ENCODE peak calls at places on chromosomes 12 and 14, in ten cellular contexts. One of them, this sample, is unnamed.

GRCh38 chr12:100404769-100405407 is 48.0 kb downstream of the SLC17A8 start:
- DNase-seq in HFF-Myc: peak; percentile 41
- DNase-seq in GM23338: peak; percentile 95
- DNase-seq in astrocyte of the spinal cord: peak; percentile 27
- DNase-seq in CD8-positive, alpha-beta T cell: peak; percentile 7
- DNase-seq in tibial nerve: no peak
- DNase-seq in cardiac fibroblast: peak; percentile 56
- DNase-seq in kidney: no peak
- DNase-seq in A549: peak; percentile 58
- DNase-seq in endodermal cell: peak; percentile 96
- DNase-seq in this sample: no peak

GRCh38 chr14:56282179-56282578 is 164.0 kb downstream of the PELI2 start:
- DNase-seq in HFF-Myc: no peak
- DNase-seq in GM23338: no peak
- DNase-seq in astrocyte of the spinal cord: no peak
- DNase-seq in CD8-positive, alpha-beta T cell: no peak
- DNase-seq in tibial nerve: no peak
- DNase-seq in cardiac fibroblast: no peak
- DNase-seq in kidney: no peak
- DNase-seq in A549: no peak
- DNase-seq in endodermal cell: no peak
- DNase-seq in this sample: no peak

GRCh38 chr14:105412768-105413541 is 6.7 kb upstream of the MTA1 start:
- DNase-seq in HFF-Myc: no peak
- DNase-seq in GM23338: no peak
- DNase-seq in astrocyte of the spinal cord: no peak
- DNase-seq in CD8-positive, alpha-beta T cell: no peak
- DNase-seq in tibial nerve: no peak
- DNase-seq in cardiac fibroblast: no peak
- DNase-seq in kidney: no peak
- DNase-seq in A549: no peak
- DNase-seq in endodermal cell: peak; percentile 45
- DNase-seq in this sample: no peak

GRCh38 chr12:88993655-88994054 is 358.6 kb downstream of the DUSP6 start:
- DNase-seq in HFF-Myc: peak; percentile 48
- DNase-seq in GM23338: peak; percentile 65
- DNase-seq in astrocyte of the spinal cord: peak; percentile 78
- DNase-seq in CD8-positive, alpha-beta T cell: no peak
- DNase-seq in tibial nerve: no peak
- DNase-seq in cardiac fibroblast: peak; percentile 85
- DNase-seq in kidney: no peak
- DNase-seq in A549: peak; percentile 69
- DNase-seq in endodermal cell: no peak
- DNase-seq in this sample: peak; percentile 59

GRCh38 chr12:47870175-47870781 is 34.5 kb downstream of the VDR start:
- DNase-seq in HFF-Myc: no peak
- DNase-seq in GM23338: peak; percentile 75
- DNase-seq in astrocyte of the spinal cord: no peak
- DNase-seq in CD8-positive, alpha-beta T cell: no peak
- DNase-seq in tibial nerve: peak; percentile 60
- DNase-seq in cardiac fibroblast: peak; percentile 42
- DNase-seq in kidney: no peak
- DNase-seq in A549: peak; percentile 34
- DNase-seq in endodermal cell: peak; percentile 91
- DNase-seq in this sample: peak; percentile 46

GRCh38 chr12:12983420-12984035 is 16.5 kb downstream of the HEBP1 start:
- DNase-seq in HFF-Myc: peak; percentile 44
- DNase-seq in GM23338: peak; percentile 55
- DNase-seq in astrocyte of the spinal cord: peak; percentile 62
- DNase-seq in CD8-positive, alpha-beta T cell: no peak
- DNase-seq in tibial nerve: peak; percentile 82
- DNase-seq in cardiac fibroblast: peak; percentile 78
- DNase-seq in kidney: no peak
- DNase-seq in A549: peak; percentile 73
- DNase-seq in endodermal cell: no peak
- DNase-seq in this sample: peak; percentile 66

GRCh38 chr12:49777800-49778748 is 36.7 kb downstream of the TMBIM6 start:
- DNase-seq in HFF-Myc: no peak
- DNase-seq in GM23338: peak; percentile 90
- DNase-seq in astrocyte of the spinal cord: peak; percentile 18
- DNase-seq in CD8-positive, alpha-beta T cell: peak; percentile 80
- DNase-seq in tibial nerve: no peak
- DNase-seq in cardiac fibroblast: peak; percentile 41
- DNase-seq in kidney: peak; percentile 85
- DNase-seq in A549: peak; percentile 51
- DNase-seq in endodermal cell: peak; percentile 98
- DNase-seq in this sample: no peak

GRCh38 chr14:30885840-30886740 is 11.7 kb downstream of the COCH start:
- DNase-seq in HFF-Myc: no peak
- DNase-seq in GM23338: no peak
- DNase-seq in astrocyte of the spinal cord: no peak
- DNase-seq in CD8-positive, alpha-beta T cell: no peak
- DNase-seq in tibial nerve: no peak
- DNase-seq in cardiac fibroblast: no peak
- DNase-seq in kidney: no peak
- DNase-seq in A549: no peak
- DNase-seq in endodermal cell: no peak
- DNase-seq in this sample: no peak

GRCh38 chr12:7322599-7322998 is 18.7 kb downstream of the ACSM4 start:
- DNase-seq in HFF-Myc: no peak
- DNase-seq in GM23338: no peak
- DNase-seq in astrocyte of the spinal cord: no peak
- DNase-seq in CD8-positive, alpha-beta T cell: no peak
- DNase-seq in tibial nerve: no peak
- DNase-seq in cardiac fibroblast: no peak
- DNase-seq in kidney: no peak
- DNase-seq in A549: no peak
- DNase-seq in endodermal cell: no peak
- DNase-seq in this sample: no peak

GRCh38 chr12:7324176-7324575 is 20.3 kb downstream of the ACSM4 start:
- DNase-seq in HFF-Myc: no peak
- DNase-seq in GM23338: no peak
- DNase-seq in astrocyte of the spinal cord: no peak
- DNase-seq in CD8-positive, alpha-beta T cell: no peak
- DNase-seq in tibial nerve: no peak
- DNase-seq in cardiac fibroblast: no peak
- DNase-seq in kidney: no peak
- DNase-seq in A549: no peak
- DNase-seq in endodermal cell: no peak
- DNase-seq in this sample: no peak

GRCh38 chr12:7327913-7328312 is 24.0 kb downstream of the ACSM4 start:
- DNase-seq in HFF-Myc: no peak
- DNase-seq in GM23338: no peak
- DNase-seq in astrocyte of the spinal cord: no peak
- DNase-seq in CD8-positive, alpha-beta T cell: no peak
- DNase-seq in tibial nerve: no peak
- DNase-seq in cardiac fibroblast: no peak
- DNase-seq in kidney: no peak
- DNase-seq in A549: peak; percentile 7
- DNase-seq in endodermal cell: no peak
- DNase-seq in this sample: no peak
- TF ChIP-seq CTCF in HFF-Myc: no peak
- TF ChIP-seq CTCF in GM23338: no peak
- TF ChIP-seq CTCF in astrocyte of the spinal cord: no peak
- TF ChIP-seq CTCF in CD8-positive, alpha-beta T cell: no peak
- TF ChIP-seq CTCF in tibial nerve: no peak
- TF ChIP-seq CTCF in cardiac fibroblast: no peak
- TF ChIP-seq CTCF in kidney: no peak
- TF ChIP-seq CTCF in A549: no peak
- TF ChIP-seq CTCF in endodermal cell: no peak
- TF ChIP-seq CTCF in this sample: peak; percentile 28

GRCh38 chr14:90534838-90535555 is 138.2 kb downstream of the CALM1 start:
- DNase-seq in HFF-Myc: no peak
- DNase-seq in GM23338: no peak
- DNase-seq in astrocyte of the spinal cord: no peak
- DNase-seq in CD8-positive, alpha-beta T cell: no peak
- DNase-seq in tibial nerve: no peak
- DNase-seq in cardiac fibroblast: no peak
- DNase-seq in kidney: peak; percentile 59
- DNase-seq in A549: no peak
- DNase-seq in endodermal cell: no peak
- DNase-seq in this sample: no peak

GRCh38 chr14:90536511-90537191 is 139.8 kb downstream of the CALM1 start:
- DNase-seq in HFF-Myc: no peak
- DNase-seq in GM23338: no peak
- DNase-seq in astrocyte of the spinal cord: no peak
- DNase-seq in CD8-positive, alpha-beta T cell: no peak
- DNase-seq in tibial nerve: no peak
- DNase-seq in cardiac fibroblast: no peak
- DNase-seq in kidney: peak; percentile 80
- DNase-seq in A549: no peak
- DNase-seq in endodermal cell: no peak
- DNase-seq in this sample: no peak

GRCh38 chr14:90536092-90536491 is 139.3 kb downstream of the CALM1 start:
- DNase-seq in HFF-Myc: no peak
- DNase-seq in GM23338: no peak
- DNase-seq in astrocyte of the spinal cord: no peak
- DNase-seq in CD8-positive, alpha-beta T cell: no peak
- DNase-seq in tibial nerve: no peak
- DNase-seq in cardiac fibroblast: no peak
- DNase-seq in kidney: peak; percentile 82
- DNase-seq in A549: no peak
- DNase-seq in endodermal cell: no peak
- DNase-seq in this sample: no peak

GRCh38 chr14:90534091-90534837 is 137.4 kb downstream of the CALM1 start:
- DNase-seq in HFF-Myc: no peak
- DNase-seq in GM23338: no peak
- DNase-seq in astrocyte of the spinal cord: peak; percentile 28
- DNase-seq in CD8-positive, alpha-beta T cell: no peak
- DNase-seq in tibial nerve: no peak
- DNase-seq in cardiac fibroblast: peak; percentile 32
- DNase-seq in kidney: peak; percentile 69
- DNase-seq in A549: no peak
- DNase-seq in endodermal cell: no peak
- DNase-seq in this sample: no peak

GRCh38 chr14:90535556-90535930 is 138.7 kb downstream of the CALM1 start:
- DNase-seq in HFF-Myc: no peak
- DNase-seq in GM23338: no peak
- DNase-seq in astrocyte of the spinal cord: no peak
- DNase-seq in CD8-positive, alpha-beta T cell: no peak
- DNase-seq in tibial nerve: no peak
- DNase-seq in cardiac fibroblast: no peak
- DNase-seq in kidney: no peak
- DNase-seq in A549: no peak
- DNase-seq in endodermal cell: no peak
- DNase-seq in this sample: no peak
- TF ChIP-seq CTCF in HFF-Myc: no peak
- TF ChIP-seq CTCF in GM23338: no peak
- TF ChIP-seq CTCF in astrocyte of the spinal cord: no peak
- TF ChIP-seq CTCF in CD8-positive, alpha-beta T cell: no peak
- TF ChIP-seq CTCF in tibial nerve: no peak
- TF ChIP-seq CTCF in cardiac fibroblast: no peak
- TF ChIP-seq CTCF in kidney: no peak
- TF ChIP-seq CTCF in A549: no peak
- TF ChIP-seq CTCF in endodermal cell: no peak
- TF ChIP-seq CTCF in this sample: no peak

DNA sequence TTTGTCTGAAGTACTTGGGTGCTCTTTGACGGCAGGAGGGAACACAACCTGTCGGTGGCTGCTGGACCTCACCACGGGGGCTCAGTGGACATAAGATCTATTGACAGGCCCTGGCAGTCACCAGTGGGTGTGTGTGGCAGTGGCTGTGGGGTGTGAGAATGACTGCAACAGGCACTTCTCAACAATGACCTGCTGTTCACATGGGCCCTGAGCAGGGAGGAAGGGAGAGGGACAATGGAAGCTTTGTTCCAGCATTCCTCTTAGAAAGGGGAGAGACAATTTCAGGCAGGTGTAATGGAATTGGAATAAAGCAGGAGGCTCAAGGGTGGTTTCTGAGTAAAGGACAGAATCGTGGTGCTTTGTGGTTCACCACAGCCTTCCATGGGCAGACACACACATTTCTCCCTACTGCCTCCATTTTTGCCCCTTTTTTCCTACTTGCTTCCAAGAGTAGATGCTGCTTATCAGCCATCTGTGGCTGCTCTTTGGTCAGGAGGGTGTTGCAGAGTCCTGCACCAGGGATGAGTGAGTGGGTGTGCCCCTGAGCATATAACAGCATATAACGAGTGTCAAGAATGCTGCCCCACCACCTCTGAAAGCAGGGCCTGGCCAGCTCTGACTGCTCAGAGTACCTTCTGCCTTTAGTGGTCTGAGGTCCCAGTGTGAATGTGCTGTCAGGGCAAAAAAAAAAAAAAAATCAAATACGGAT is 267.7 kb downstream of the RASSF9 start:
- DNase-seq in HFF-Myc: no peak
- DNase-seq in GM23338: no peak
- DNase-seq in astrocyte of the spinal cord: no peak
- DNase-seq in CD8-positive, alpha-beta T cell: no peak
- DNase-seq in tibial nerve: no peak
- DNase-seq in cardiac fibroblast: no peak
- DNase-seq in kidney: peak; percentile 42
- DNase-seq in A549: no peak
- DNase-seq in endodermal cell: no peak
- DNase-seq in this sample: no peak
- TF ChIP-seq CTCF in HFF-Myc: no peak
- TF ChIP-seq CTCF in GM23338: no peak
- TF ChIP-seq CTCF in astrocyte of the spinal cord: no peak
- TF ChIP-seq CTCF in CD8-positive, alpha-beta T cell: no peak
- TF ChIP-seq CTCF in tibial nerve: no peak
- TF ChIP-seq CTCF in cardiac fibroblast: no peak
- TF ChIP-seq CTCF in kidney: no peak
- TF ChIP-seq CTCF in A549: no peak
- TF ChIP-seq CTCF in endodermal cell: no peak
- TF ChIP-seq CTCF in this sample: no peak

GRCh38 chr14:102055181-102055901 is 31.5 kb downstream of the HSP90AA1 start:
- DNase-seq in HFF-Myc: no peak
- DNase-seq in GM23338: peak; percentile 71
- DNase-seq in astrocyte of the spinal cord: peak; percentile 77
- DNase-seq in CD8-positive, alpha-beta T cell: no peak
- DNase-seq in tibial nerve: no peak
- DNase-seq in cardiac fibroblast: peak; percentile 50
- DNase-seq in kidney: peak; percentile 74
- DNase-seq in A549: no peak
- DNase-seq in endodermal cell: peak; percentile 86
- DNase-seq in this sample: peak; percentile 59

GRCh38 chr14:102058931-102059330 is 27.9 kb downstream of the HSP90AA1 start:
- DNase-seq in HFF-Myc: no peak
- DNase-seq in GM23338: no peak
- DNase-seq in astrocyte of the spinal cord: no peak
- DNase-seq in CD8-positive, alpha-beta T cell: no peak
- DNase-seq in tibial nerve: no peak
- DNase-seq in cardiac fibroblast: no peak
- DNase-seq in kidney: no peak
- DNase-seq in A549: no peak
- DNase-seq in endodermal cell: no peak
- DNase-seq in this sample: no peak

GRCh38 chr14:102058146-102058545 is 28.7 kb downstream of the HSP90AA1 start:
- DNase-seq in HFF-Myc: no peak
- DNase-seq in GM23338: no peak
- DNase-seq in astrocyte of the spinal cord: no peak
- DNase-seq in CD8-positive, alpha-beta T cell: no peak
- DNase-seq in tibial nerve: no peak
- DNase-seq in cardiac fibroblast: no peak
- DNase-seq in kidney: no peak
- DNase-seq in A549: no peak
- DNase-seq in endodermal cell: no peak
- DNase-seq in this sample: no peak

GRCh38 chr14:102057480-102058114 is 29.2 kb downstream of the HSP90AA1 start:
- DNase-seq in HFF-Myc: no peak
- DNase-seq in GM23338: no peak
- DNase-seq in astrocyte of the spinal cord: no peak
- DNase-seq in CD8-positive, alpha-beta T cell: no peak
- DNase-seq in tibial nerve: no peak
- DNase-seq in cardiac fibroblast: no peak
- DNase-seq in kidney: peak; percentile 23
- DNase-seq in A549: no peak
- DNase-seq in endodermal cell: peak; percentile 67
- DNase-seq in this sample: no peak

DNA sequence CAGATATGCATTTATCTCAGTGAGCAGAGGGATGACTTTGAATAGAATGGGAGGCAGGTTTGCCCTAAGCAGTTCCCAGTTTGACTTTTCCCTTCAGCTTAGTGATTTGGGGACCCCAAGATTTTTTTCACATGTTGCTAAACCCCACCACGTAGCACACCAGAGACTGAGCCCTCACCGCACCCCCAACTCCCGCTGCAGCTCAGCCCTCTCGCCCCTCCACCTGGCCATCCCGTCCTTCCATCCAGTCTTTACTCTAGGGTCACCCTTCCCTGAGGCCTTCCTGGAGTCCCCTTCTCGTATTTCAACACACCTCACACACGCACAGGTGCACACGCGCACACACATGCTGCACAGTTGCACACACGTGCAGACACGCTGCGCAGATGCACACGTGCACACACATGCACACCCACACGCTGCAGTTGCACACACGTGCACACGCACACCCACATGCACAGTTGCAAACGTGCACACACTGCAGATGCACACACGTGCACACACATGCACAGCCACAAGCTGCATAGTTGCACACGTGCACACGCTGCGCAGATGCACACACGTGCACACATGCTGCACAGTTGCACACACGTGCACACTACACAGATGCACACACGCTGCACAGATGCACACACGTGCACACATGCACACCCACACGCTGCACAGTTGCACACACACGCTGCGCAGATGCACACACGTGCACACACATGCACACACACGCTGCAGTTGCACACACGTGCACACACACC is 30.0 kb downstream of the HSP90AA1 start:
- DNase-seq in HFF-Myc: no peak
- DNase-seq in GM23338: no peak
- DNase-seq in astrocyte of the spinal cord: no peak
- DNase-seq in CD8-positive, alpha-beta T cell: no peak
- DNase-seq in tibial nerve: no peak
- DNase-seq in cardiac fibroblast: no peak
- DNase-seq in kidney: peak; percentile 46
- DNase-seq in A549: no peak
- DNase-seq in endodermal cell: no peak
- DNase-seq in this sample: no peak
- TF ChIP-seq CTCF in HFF-Myc: no peak
- TF ChIP-seq CTCF in GM23338: no peak
- TF ChIP-seq CTCF in astrocyte of the spinal cord: no peak
- TF ChIP-seq CTCF in CD8-positive, alpha-beta T cell: no peak
- TF ChIP-seq CTCF in tibial nerve: no peak
- TF ChIP-seq CTCF in cardiac fibroblast: no peak
- TF ChIP-seq CTCF in kidney: no peak
- TF ChIP-seq CTCF in A549: no peak
- TF ChIP-seq CTCF in endodermal cell: no peak
- TF ChIP-seq CTCF in this sample: no peak